ENCODE peak calls at places on chromosomes 4 and X, in nine cellular contexts. M is astrocyte of the spinal cord, T is uterus, Q is neural progenitor cell, N is A549, E is GM06990, V is heart right ventricle, D is fibroblast of mammary gland, U is fibroblast of lung. Y is an unnamed sample.

GRCh38 chrX:154411981-154412340 is 622 bp downstream of the TAFAZZIN start:
- DNase-seq in V (peak; percentile 53), U (peak; percentile 50), E (peak; percentile 60), D (peak; percentile 39), T (peak; percentile 66), Q (peak; percentile 80), M (peak; percentile 48), N (peak; percentile 69), Y (peak; percentile 70)

GRCh38 chr4:37993806-37994205 is 33.6 kb downstream of the PTTG2 start:
- DNase-seq in M (no peak), E (no peak), N (no peak), T (peak; percentile 47), D (no peak), U (no peak), V (no peak), Q (no peak), Y (no peak)

GRCh38 chrX:69503228-69503834 is 795 bp upstream of the NALF2 start:
- DNase-seq in U (no peak), E (no peak), D (peak; percentile 6), T (no peak), Q (no peak), N (peak; percentile 31), V (no peak), M (no peak), Y (no peak)

GRCh38 chrX:151393514-151393913 is 3.5 kb upstream of the VMA21 start:
- DNase-seq in T (no peak), N (no peak), V (no peak), E (no peak), U (no peak), M (no peak), D (no peak), Q (peak; percentile 72), Y (no peak)

GRCh38 chr4:165151734-165152133 is 39.1 kb upstream of the TMEM192 start:
- DNase-seq in U (peak; percentile 36), V (no peak), D (peak; percentile 54), M (peak; percentile 20), E (no peak), T (no peak), N (no peak), Q (no peak), Y (no peak)

GRCh38 chr4:13548059-13548983 is 4.0 kb upstream of the NKX3-2 start:
- DNase-seq in U (no peak), T (no peak), M (peak; percentile 32), V (no peak), N (no peak), Q (peak; percentile 55), E (no peak), D (no peak), Y (no peak)

GRCh38 chrX:136336623-136337022 is 35.9 kb downstream of the ADGRG4 start:
- DNase-seq in D (peak; percentile 2), Q (no peak), M (no peak), T (no peak), U (no peak), N (no peak), E (no peak), V (no peak), Y (no peak)

GRCh38 chr4:156408749-156409148 is 455.1 kb upstream of the CTSO start:
- DNase-seq in N (no peak), M (no peak), V (no peak), Q (no peak), D (no peak), U (peak; percentile 16), E (no peak), T (no peak), Y (no peak)

GRCh38 chr4:8595237-8596087 is 2.9 kb downstream of the CPZ start:
- DNase-seq in D (peak; percentile 24), T (no peak), M (no peak), V (no peak), E (no peak), N (no peak), Q (no peak), U (peak; percentile 25), Y (no peak)

GRCh38 chr4:55181606-55182005 is 56.2 kb upstream of the KDR start:
- DNase-seq in D (peak; percentile 28), Q (no peak), M (peak; percentile 66), N (no peak), V (no peak), E (no peak), U (peak; percentile 78), T (no peak), Y (no peak)

GRCh38 chr4:129326810-129327209 is 230.9 kb downstream of the C4orf33 start:
- DNase-seq in V (no peak), Q (no peak), N (no peak), U (no peak), M (no peak), E (no peak), D (no peak), T (no peak), Y (no peak)

GRCh38 chrX:72604705-72605104 is 32.1 kb upstream of the HDAC8 start:
- DNase-seq in T (no peak), D (peak; percentile 7), U (no peak), E (no peak), V (no peak), M (no peak), Q (no peak), N (no peak), Y (no peak)

GRCh38 chrX:72604112-72604511 is 31.5 kb upstream of the HDAC8 start:
- DNase-seq in Q (no peak), N (no peak), T (no peak), M (no peak), U (no peak), E (no peak), D (no peak), V (no peak), Y (no peak)

GRCh38 chrX:72609313-72609712 is 36.7 kb upstream of the HDAC8 start:
- DNase-seq in T (no peak), N (peak; percentile 13), U (no peak), Q (no peak), M (peak; percentile 5), V (no peak), E (no peak), D (peak; percentile 30), Y (no peak)
- H3K4me3 ChIP-seq in T (no peak overlapping the region), N (no peak overlapping the region), U (no peak overlapping the region), Q (no peak overlapping the region), M (no peak overlapping the region), V (no peak overlapping the region), E (no peak overlapping the region), D (no peak overlapping the region), Y (no peak overlapping the region)

GRCh38 chr4:6267573-6267972 is 2.1 kb upstream of the WFS1 start:
- DNase-seq in D (no peak), V (no peak), U (no peak), E (no peak), M (no peak), T (no peak), Q (no peak), N (no peak), Y (no peak)

GRCh38 chr4:6270691-6271121 is 1.1 kb downstream of the WFS1 start:
- DNase-seq in U (peak; percentile 15), D (peak; percentile 20), V (no peak), Q (no peak), M (peak; percentile 7), N (no peak), E (no peak), T (no peak), Y (no peak)

GRCh38 chr4:6269400-6269650 is 325 bp upstream of the WFS1 start:
- DNase-seq in M (no peak), U (no peak), E (no peak), D (no peak), N (no peak), Q (no peak), V (no peak), T (no peak), Y (no peak)

GRCh38 chr4:6269651-6270511 is at the start of gene WFS1:
- DNase-seq in D (peak; percentile 96), N (peak; percentile 94), E (peak; percentile 99), U (peak; percentile 98), M (peak; percentile 99), Q (peak; percentile 99), V (peak; percentile 99), T (peak; percentile 100), Y (peak; percentile 100)

GRCh38 chr4:6268650-6269399 is 825 bp upstream of the WFS1 start:
- DNase-seq in M (no peak), T (no peak), N (no peak), U (no peak), Q (no peak), E (no peak), D (no peak), V (no peak), Y (peak; percentile 49)
- H3K4me3 ChIP-seq in M (peak overlapping the region; percentile 24), T (peak overlapping the region; percentile 12), N (peak overlapping the region; percentile 31), U (peak overlapping the region; percentile 26), Q (peak overlapping the region; percentile 34), E (peak overlapping the region; percentile 47), D (peak overlapping the region; percentile 32), V (peak overlapping the region; percentile 100), Y (peak overlapping the region; percentile 95)

GRCh38 chr4:85725727-85726170 is 250.8 kb downstream of the ARHGAP24 start:
- DNase-seq in M (no peak), U (no peak), T (no peak), Q (no peak), E (peak; percentile 43), D (peak; percentile 61), N (no peak), V (peak; percentile 46), Y (peak; percentile 59)
- H3K4me3 ChIP-seq in M (no peak overlapping the region), U (no peak overlapping the region), T (no peak overlapping the region), Q (no peak overlapping the region), E (no peak overlapping the region), D (no peak overlapping the region), N (no peak overlapping the region), V (no peak overlapping the region), Y (no peak overlapping the region)

GRCh38 chr4:84497835-84498202 is 1.3 kb downstream of the NKX6-1 start:
- DNase-seq in V (no peak), U (no peak), D (no peak), E (no peak), T (no peak), N (no peak), Q (no peak), M (no peak), Y (no peak)

GRCh38 chr4:84495448-84496221 is 3.5 kb downstream of the NKX6-1 start:
- DNase-seq in U (no peak), Q (peak; percentile 47), D (no peak), V (no peak), T (no peak), M (peak; percentile 30), N (no peak), E (no peak), Y (no peak)

GRCh38 chr4:84496356-84497219 is 2.5 kb downstream of the NKX6-1 start:
- DNase-seq in N (no peak), D (no peak), V (no peak), T (no peak), Q (peak; percentile 77), E (no peak), U (no peak), M (peak; percentile 38), Y (no peak)

GRCh38 chr4:84498203-84499026 is 677 bp downstream of the NKX6-1 start:
- DNase-seq in D (peak; percentile 25), U (peak; percentile 30), N (peak; percentile 9), M (peak; percentile 43), Q (peak; percentile 70), V (no peak), T (peak; percentile 22), E (no peak), Y (no peak)

DNA sequence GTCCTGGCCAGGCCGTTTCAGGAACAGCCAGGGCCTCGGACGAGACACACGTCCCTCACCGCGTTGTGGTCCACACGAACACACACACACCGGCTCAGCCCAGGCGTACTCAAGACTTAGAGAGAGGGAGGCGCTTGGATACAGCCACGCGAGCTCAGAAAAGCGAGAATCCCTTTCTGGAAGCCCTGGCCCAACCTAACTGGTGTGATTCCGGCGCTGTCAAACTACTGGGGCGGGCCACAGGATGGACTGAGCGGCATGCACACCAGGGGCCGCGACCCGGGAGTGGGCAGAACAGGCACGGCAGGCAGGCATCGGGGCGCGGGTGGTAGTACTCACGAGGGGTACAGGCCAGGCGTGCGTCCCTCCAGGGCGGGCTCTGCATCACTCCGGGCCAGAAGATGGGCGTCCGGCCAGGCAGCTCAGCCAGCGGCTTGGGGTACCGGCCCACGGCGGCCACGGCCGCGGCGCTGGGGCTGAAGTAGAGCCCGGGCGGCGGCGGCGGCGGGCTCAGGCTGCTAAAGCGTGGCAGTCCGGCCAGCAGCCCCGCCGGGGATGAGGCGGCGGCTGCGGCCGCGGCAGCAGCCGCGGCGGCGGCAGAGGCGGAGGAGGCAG is 1.8 kb downstream of the NKX6-1 start:
- DNase-seq in Q (peak; percentile 61), U (peak; percentile 48), E (no peak), N (no peak), D (peak; percentile 37), V (no peak), M (peak; percentile 55), T (no peak), Y (no peak)
- H3K4me3 ChIP-seq in Q (peak overlapping the region; percentile 60), U (peak overlapping the region; percentile 47), E (no peak overlapping the region), N (peak overlapping the region; percentile 66), D (peak overlapping the region; percentile 52), V (no peak overlapping the region), M (peak overlapping the region; percentile 61), T (peak overlapping the region; percentile 30), Y (peak overlapping the region; percentile 64)

Y was measured in psoas muscle.